ENCODE peak calls at places on chromosomes 16 and 17, in eight cellular contexts. T is AG10803; H is mesendoderm; V is H1; M is cardiac fibroblast; F is HCT116; A is small intestine; E is CD8-positive, alpha-beta T cell. D is an unnamed sample.

GRCh38 chr17:72416905-72417304 is 296.1 kb downstream of the SOX9 start:
- DNase-seq in M (no peak), H (no peak), T (no peak), A (no peak), F (no peak), E (no peak), V (no peak), D (no peak)

GRCh38 chr16:53216798-53217197 is 162.0 kb downstream of the CHD9 start:
- DNase-seq in V (no peak), F (no peak), T (no peak), A (no peak), M (no peak), H (no peak), E (no peak), D (no peak)

GRCh38 chr17:2690165-2691068 is 21.1 kb downstream of the CLUH start:
- DNase-seq in M (no peak), V (no peak), T (no peak), A (no peak), F (no peak), E (no peak), H (no peak), D (no peak)

GRCh38 chr16:17356243-17356933 is 114.4 kb downstream of the XYLT1 start:
- DNase-seq in F (no peak), E (no peak), M (no peak), V (no peak), A (peak; percentile 22), T (no peak), H (no peak), D (no peak)

GRCh38 chr17:77456951-77457548 is 316.3 kb downstream of the SEC14L1 start:
- DNase-seq in A (no peak), V (no peak), E (no peak), H (no peak), M (no peak), T (no peak), F (no peak), D (no peak)

GRCh38 chr16:80174416-80174815 is 366.4 kb upstream of the DYNLRB2 start:
- DNase-seq in V (no peak), M (peak; percentile 90), E (no peak), F (no peak), A (no peak), H (peak; percentile 21), T (peak; percentile 95), D (no peak)

GRCh38 chr17:82752371-82753200 is 721 bp downstream of the TBCD start:
- DNase-seq in T (no peak), H (no peak), V (no peak), A (peak; percentile 29), E (no peak), M (peak; percentile 25), F (no peak), D (no peak)

GRCh38 chr17:38572292-38572664 is 33.5 kb downstream of the SRCIN1 start:
- DNase-seq in E (no peak), T (no peak), H (no peak), A (no peak), V (no peak), F (no peak), M (no peak), D (no peak)

GRCh38 chr17:42414782-42415409 is 8.2 kb downstream of the CAVIN1 start:
- DNase-seq in E (peak; percentile 42), A (no peak), H (no peak), T (no peak), M (no peak), V (no peak), F (no peak), D (no peak)

GRCh38 chr17:48555183-48555615 is 10.3 kb upstream of the HOXB2 start:
- DNase-seq in F (no peak), A (no peak), E (no peak), H (no peak), V (no peak), M (peak; percentile 90), T (peak; percentile 95), D (no peak)

GRCh38 chr16:17467923-17468540 is 2.7 kb downstream of the XYLT1 start:
- DNase-seq in H (peak; percentile 85), E (peak; percentile 41), M (peak; percentile 65), V (no peak), A (peak; percentile 77), T (peak; percentile 76), F (no peak), D (no peak)

GRCh38 chr17:11538366-11538765 is 59.9 kb upstream of the DNAH9 start:
- DNase-seq in T (no peak), A (no peak), H (no peak), F (no peak), V (no peak), M (no peak), E (no peak), D (no peak)

GRCh38 chr17:40107266-40107980 is 7.0 kb upstream of the NR1D1 start:
- DNase-seq in A (no peak), E (peak; percentile 50), F (no peak), V (no peak), M (peak; percentile 42), T (peak; percentile 48), H (no peak), D (no peak)

GRCh38 chr16:73179671-73180370 is 131.9 kb upstream of the ZFHX3 start:
- DNase-seq in M (no peak), F (no peak), V (no peak), E (no peak), T (no peak), A (no peak), H (no peak), D (no peak)

GRCh38 chr16:27430923-27431484 is 29.0 kb downstream of the IL21R start:
- DNase-seq in T (peak; percentile 32), F (no peak), H (peak; percentile 21), V (no peak), E (peak; percentile 19), A (no peak), M (peak; percentile 32), D (no peak)

DNA sequence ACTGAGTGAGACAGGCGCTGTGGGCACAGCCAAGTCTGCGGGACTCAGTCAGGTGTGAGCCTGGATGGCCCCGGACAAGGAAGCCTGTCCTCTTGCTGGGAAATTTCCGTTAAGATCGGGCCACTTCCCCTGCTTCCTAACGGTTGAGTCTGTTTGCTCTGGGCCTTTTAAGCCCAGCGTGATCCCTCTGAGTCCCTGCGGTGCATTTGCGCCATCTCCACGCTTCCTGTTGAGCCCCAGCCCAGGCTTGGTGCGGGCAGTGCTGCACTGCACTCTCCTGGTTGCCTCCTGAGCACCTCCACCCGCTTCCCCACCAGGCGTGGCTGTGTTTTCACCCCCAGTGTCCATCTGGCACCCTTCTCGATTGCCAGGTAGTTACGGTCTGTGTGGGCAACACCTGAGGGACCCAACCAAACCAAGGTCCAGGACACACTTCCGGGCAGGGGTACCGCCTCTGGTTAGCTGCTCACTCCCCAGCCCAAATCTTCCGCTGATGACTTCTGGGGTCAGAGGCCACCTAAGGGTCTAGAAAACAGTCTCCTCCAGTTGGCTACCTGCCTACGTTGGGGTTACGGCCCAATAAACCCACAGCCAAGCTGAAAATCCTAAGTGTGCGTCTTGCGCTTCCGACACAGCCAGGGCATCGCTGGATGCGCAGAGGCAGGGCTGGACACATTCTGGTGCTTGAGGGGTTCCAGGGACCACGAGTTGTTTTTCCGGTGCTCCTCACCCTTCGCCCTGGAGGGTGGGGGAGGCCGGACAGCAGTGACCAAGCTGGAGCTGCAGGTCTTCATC is 1.4 kb upstream of the SLC25A10 start:
- DNase-seq in H (peak; percentile 51), V (no peak), F (no peak), A (peak; percentile 46), E (no peak), M (peak; percentile 39), T (peak; percentile 31), D (no peak)
- H3K4me3 ChIP-seq in H (no peak overlapping the region), V (peak overlapping the region; percentile 43), F (no peak overlapping the region), A (peak overlapping the region; percentile 18), E (peak overlapping the region; percentile 53), M (no peak overlapping the region), T (peak overlapping the region; percentile 24), D (peak overlapping the region; percentile 92)

GRCh38 chr16:1959269-1960039 is at the start of gene NDUFB10:
- DNase-seq in H (peak; percentile 91), T (peak; percentile 87), M (peak; percentile 90), A (peak; percentile 86), V (peak; percentile 76), E (peak; percentile 84), F (peak; percentile 85), D (peak; percentile 45)

GRCh38 chr16:1958715-1959268 is 546 bp upstream of the NDUFB10 start:
- DNase-seq in F (no peak), H (no peak), A (no peak), E (no peak), T (no peak), V (no peak), M (no peak), D (no peak)

GRCh38 chr16:1964046-1964505 is 550 bp downstream of the RPS2 start:
- DNase-seq in A (peak; percentile 38), M (peak; percentile 43), T (peak; percentile 33), E (no peak), F (no peak), H (peak; percentile 34), V (no peak), D (no peak)

GRCh38 chr16:1961651-1962067 is 2.3 kb downstream of the NDUFB10 start:
- DNase-seq in F (no peak), E (no peak), V (no peak), T (no peak), M (no peak), A (no peak), H (peak; percentile 63), D (no peak)

GRCh38 chr16:1960665-1961630 is 1.6 kb downstream of the NDUFB10 start:
- DNase-seq in V (no peak), T (peak; percentile 28), M (peak; percentile 50), A (peak; percentile 13), E (peak; percentile 44), F (peak; percentile 64), H (peak; percentile 76), D (no peak)
- H3K4me3 ChIP-seq in V (peak overlapping the region; percentile 83), T (peak overlapping the region; percentile 82), M (peak overlapping the region; percentile 87), A (peak overlapping the region; percentile 91), E (peak overlapping the region; percentile 95), F (peak overlapping the region; percentile 89), H (no peak overlapping the region), D (no peak overlapping the region)

DNA sequence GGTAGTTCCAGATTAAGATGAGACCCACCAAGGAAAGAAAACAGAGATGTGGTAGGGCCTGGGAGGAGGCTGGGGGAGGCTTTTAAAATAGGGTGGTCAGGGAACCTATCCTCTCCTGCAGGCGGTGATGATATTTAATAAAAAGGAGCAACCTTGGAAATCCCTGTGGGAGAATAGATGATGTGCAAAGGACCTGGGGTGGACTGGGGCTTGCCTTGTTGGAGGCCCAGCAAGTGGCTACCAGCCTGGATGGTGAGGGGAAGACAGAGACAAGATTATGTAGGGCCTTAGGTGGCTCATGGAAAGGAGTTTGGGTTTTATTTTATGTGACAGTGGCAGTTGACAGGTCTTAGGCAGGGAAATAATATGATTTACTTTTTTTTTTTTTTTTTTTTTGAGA is 1.8 kb downstream of the POLR3E start:
- DNase-seq in F (no peak), H (no peak), M (no peak), E (no peak), A (no peak), V (no peak), T (no peak), D (no peak)
- H3K4me3 ChIP-seq in F (peak overlapping the region; percentile 92), H (no peak overlapping the region), M (no peak overlapping the region), E (peak overlapping the region; percentile 94), A (peak overlapping the region; percentile 93), V (no peak overlapping the region), T (no peak overlapping the region), D (no peak overlapping the region)

DNA sequence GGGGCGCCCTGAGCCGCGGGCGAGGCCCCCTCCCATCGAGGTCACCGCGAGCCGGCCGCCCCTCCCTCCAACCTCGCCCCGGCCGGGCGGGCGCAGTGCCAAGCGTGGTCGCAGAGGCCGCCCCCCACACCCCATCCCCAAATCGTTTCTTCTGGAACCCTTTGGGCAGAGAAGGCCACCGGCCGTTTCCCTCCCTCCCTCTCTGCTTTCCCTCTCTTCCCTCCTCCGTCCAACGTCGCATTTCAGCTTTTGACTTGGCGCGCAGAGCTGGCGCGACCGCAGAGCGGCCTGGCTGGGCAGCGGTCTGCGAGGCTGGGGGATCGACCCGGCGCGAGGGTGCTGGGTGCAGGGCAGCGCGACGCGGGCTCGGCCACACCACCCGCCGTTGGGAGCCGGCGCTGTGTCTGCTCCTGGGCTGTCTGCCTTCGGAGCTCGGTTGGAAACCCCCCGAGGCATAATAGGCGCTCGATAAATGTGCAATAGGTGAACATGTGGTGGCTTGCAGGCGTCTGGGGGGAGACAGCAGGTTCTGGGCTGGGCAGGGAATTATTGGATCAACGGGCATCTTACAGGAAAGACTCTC is 2.9 kb upstream of the NTN3 start:
- DNase-seq in T (no peak), V (no peak), F (no peak), M (no peak), H (peak; percentile 22), A (no peak), E (peak; percentile 34), D (no peak)
- H3K4me3 ChIP-seq in T (peak overlapping the region; percentile 53), V (peak overlapping the region; percentile 38), F (peak overlapping the region; percentile 39), M (peak overlapping the region; percentile 32), H (no peak overlapping the region), A (peak overlapping the region; percentile 35), E (no peak overlapping the region), D (peak overlapping the region; percentile 73)